ENCODE peak calls at places on chromosomes 11 and 22, in nine cellular contexts. W is globus pallidus; X is GM23338; Z is NCI-H82; R is left ventricle myocardium superior; V is cardiac septum; L is NCI-H345; Q is stimulated activated CD4-positive, alpha-beta T cell treated with anti-CD3 and anti-CD28 coated beads, Interleukin-1b, Interleukin-23, amount 100 ng/mL, for 48 hours; C is NCI-H146. U is an unnamed sample.

GRCh38 chr11:64523456-64524187 is 67.4 kb upstream of the SLC22A12 start:
- DNase-seq in W (no peak), X (no peak), Z (no peak), R (no peak), V (no peak), L (no peak), Q (no peak), C (no peak), U (no peak)

GRCh38 chr11:131522851-131523250 is 152.4 kb downstream of the NTM start:
- DNase-seq in W (no peak), X (no peak), Z (no peak), R (no peak), V (no peak), L (no peak), Q (no peak), C (no peak), U (no peak)

GRCh38 chr11:14029971-14030531 is 67.5 kb downstream of the SPON1 start:
- DNase-seq in W (no peak), X (no peak), Z (peak), R (peak), V (peak), L (peak), Q (no peak), C (no peak), U (no peak)

GRCh38 chr11:14634813-14635212 is 8.8 kb upstream of the PDE3B start:
- DNase-seq in W (no peak), X (no peak), Z (no peak), R (no peak), V (no peak), L (no peak), Q (no peak), C (no peak), U (no peak)

GRCh38 chr11:44737686-44738085 is 10.9 kb downstream of the TSPAN18 start:
- DNase-seq in W (no peak), X (no peak), Z (peak), R (no peak), V (peak), L (no peak), Q (no peak), C (no peak), U (no peak)

GRCh38 chr11:126716456-126717083 is 284.0 kb downstream of the KIRREL3 start:
- DNase-seq in W (peak), X (peak), Z (peak), R (no peak), V (peak), L (peak), Q (peak), C (peak), U (no peak)

GRCh38 chr22:17402304-17402703 is 33.0 kb downstream of the CECR2 start:
- DNase-seq in W (no peak), X (no peak), Z (no peak), R (no peak), V (no peak), L (no peak), Q (no peak), C (no peak), U (no peak)

GRCh38 chr11:128572965-128573364 is 14.4 kb downstream of the ETS1 start:
- DNase-seq in W (no peak), X (peak), Z (no peak), R (no peak), V (no peak), L (no peak), Q (no peak), C (no peak), U (no peak)

GRCh38 chr11:12087075-12087775 is 23.2 kb upstream of the MICAL2 start:
- DNase-seq in W (no peak), X (peak), Z (peak), R (peak), V (no peak), L (no peak), Q (peak), C (no peak), U (no peak)

GRCh38 chr11:77175869-77176539 is 48.0 kb downstream of the MYO7A start:
- DNase-seq in W (peak), X (peak), Z (no peak), R (peak), V (no peak), L (no peak), Q (no peak), C (peak), U (no peak)

GRCh38 chr11:88555018-88555828 is 217.7 kb upstream of the CTSC start:
- DNase-seq in W (no peak), X (no peak), Z (no peak), R (no peak), V (no peak), L (no peak), Q (no peak), C (no peak), U (no peak)

GRCh38 chr22:28222066-28222465 is 303.0 kb upstream of the PITPNB start:
- DNase-seq in W (no peak), X (no peak), Z (no peak), R (no peak), V (no peak), L (no peak), Q (no peak), C (no peak), U (no peak)

GRCh38 chr11:92382311-92382710 is 157.7 kb downstream of the FAT3 start:
- DNase-seq in W (no peak), X (peak), Z (no peak), R (no peak), V (no peak), L (no peak), Q (no peak), C (no peak), U (no peak)

GRCh38 chr11:117839234-117839882 is 14.8 kb upstream of the FXYD2 start:
- DNase-seq in W (no peak), X (no peak), Z (no peak), R (no peak), V (peak), L (no peak), Q (no peak), C (no peak), U (no peak)

GRCh38 chr11:1310772-1311468 is 1.5 kb upstream of the TOLLIP start:
- DNase-seq in W (no peak), X (no peak), Z (no peak), R (peak), V (no peak), L (no peak), Q (peak), C (peak), U (peak)

GRCh38 chr22:27501191-27501936 is 300.2 kb downstream of the MN1 start:
- DNase-seq in W (no peak), X (no peak), Z (no peak), R (no peak), V (no peak), L (no peak), Q (no peak), C (peak), U (peak)

GRCh38 chr11:105227363-105227762 is 87.8 kb upstream of the CARD18 start:
- DNase-seq in W (no peak), X (no peak), Z (no peak), R (no peak), V (no peak), L (no peak), Q (no peak), C (no peak), U (no peak)

GRCh38 chr22:36546932-36547331 is 18.0 kb upstream of the EIF3D start:
- DNase-seq in W (no peak), X (no peak), Z (no peak), R (no peak), V (no peak), L (no peak), Q (peak), C (no peak), U (no peak)

GRCh38 chr22:29885610-29886009 is 2.6 kb downstream of the MTMR3 start:
- DNase-seq in W (no peak), X (no peak), Z (no peak), R (no peak), V (no peak), L (no peak), Q (no peak), C (no peak), U (no peak)

GRCh38 chr11:125376856-125377255 is 119.2 kb downstream of the FEZ1 start:
- DNase-seq in W (no peak), X (no peak), Z (no peak), R (no peak), V (no peak), L (no peak), Q (no peak), C (no peak), U (no peak)

GRCh38 chr22:31286360-31287255 is 5.7 kb downstream of the PIK3IP1 start:
- DNase-seq in W (no peak), X (no peak), Z (no peak), R (no peak), V (peak), L (no peak), Q (peak), C (no peak), U (peak)

GRCh38 chr11:119380816-119381185 is 689 bp downstream of the USP2 start:
- DNase-seq in W (no peak), X (peak), Z (peak), R (no peak), V (no peak), L (no peak), Q (no peak), C (peak), U (no peak)

GRCh38 chr11:71078482-71078881 is 173.9 kb downstream of the SHANK2 start:
- DNase-seq in W (no peak), X (peak), Z (peak), R (no peak), V (no peak), L (no peak), Q (no peak), C (peak), U (no peak)

GRCh38 chr22:20403779-20404140 is 9.8 kb downstream of the ZNF74 start:
- DNase-seq in W (no peak), X (no peak), Z (no peak), R (no peak), V (no peak), L (no peak), Q (no peak), C (no peak), U (no peak)

GRCh38 chr11:46122955-46123354 is 1.7 kb upstream of the PHF21A start:
- DNase-seq in W (no peak), X (no peak), Z (peak), R (no peak), V (no peak), L (no peak), Q (no peak), C (no peak), U (no peak)

GRCh38 chr11:75603791-75604736 is 42.0 kb downstream of the SERPINH1 start:
- DNase-seq in W (no peak), X (no peak), Z (no peak), R (no peak), V (no peak), L (no peak), Q (no peak), C (no peak), U (no peak)

GRCh38 chr11:16191212-16191851 is 165.0 kb downstream of the SOX6 start:
- DNase-seq in W (peak), X (no peak), Z (peak), R (no peak), V (no peak), L (peak), Q (no peak), C (no peak), U (no peak)

GRCh38 chr11:92225563-92226308 is 1.1 kb downstream of the FAT3 start:
- DNase-seq in W (peak), X (peak), Z (peak), R (peak), V (no peak), L (peak), Q (no peak), C (no peak), U (no peak)

GRCh38 chr22:25942989-25943411 is 201.0 kb downstream of the MYO18B start:
- DNase-seq in W (peak), X (no peak), Z (peak), R (peak), V (peak), L (peak), Q (no peak), C (peak), U (no peak)

GRCh38 chr11:125874556-125875124 is 12.8 kb upstream of the HYLS1 start:
- DNase-seq in W (peak), X (peak), Z (peak), R (no peak), V (no peak), L (peak), Q (peak), C (peak), U (peak)

GRCh38 chr11:113895367-113896155 is 9.0 kb upstream of the HTR3B start:
- DNase-seq in W (no peak), X (peak), Z (peak), R (no peak), V (no peak), L (peak), Q (no peak), C (peak), U (no peak)

GRCh38 chr11:125295922-125296321 is 131.4 kb downstream of the PKNOX2 start:
- DNase-seq in W (no peak), X (no peak), Z (no peak), R (peak), V (no peak), L (no peak), Q (no peak), C (no peak), U (no peak)

GRCh38 chr11:19472679-19473078 is 231.9 kb upstream of the E2F8 start:
- DNase-seq in W (no peak), X (no peak), Z (peak), R (no peak), V (no peak), L (no peak), Q (no peak), C (no peak), U (no peak)

GRCh38 chr11:27471588-27472397 is 797 bp downstream of the LGR4 start:
- DNase-seq in W (peak), X (peak), Z (peak), R (peak), V (peak), L (peak), Q (no peak), C (peak), U (peak)

GRCh38 chr11:46294365-46295309 is 17.2 kb downstream of the CREB3L1 start:
- DNase-seq in W (no peak), X (peak), Z (peak), R (no peak), V (no peak), L (no peak), Q (no peak), C (no peak), U (no peak)

GRCh38 chr11:8735094-8735493 is 52.5 kb downstream of the RPL27A start:
- DNase-seq in W (no peak), X (no peak), Z (no peak), R (no peak), V (no peak), L (no peak), Q (no peak), C (no peak), U (no peak)

GRCh38 chr11:3147257-3147619 is 17.9 kb downstream of the OSBPL5 start:
- DNase-seq in W (no peak), X (no peak), Z (no peak), R (peak), V (no peak), L (no peak), Q (no peak), C (no peak), U (no peak)

GRCh38 chr11:102666331-102666957 is 39.1 kb downstream of the MMP27 start:
- DNase-seq in W (peak), X (peak), Z (peak), R (no peak), V (no peak), L (peak), Q (no peak), C (peak), U (peak)

U was measured in naive thymus-derived CD8-positive, alpha-beta T cell.